ENCODE peak calls at places on chromosomes 16 and 17, in eight cellular contexts. One of them, this sample, is unnamed.

GRCh38 chr17:31487063-31487647 is 95.7 kb downstream of the RAB11FIP4 start:
- DNase-seq in Calu3: no peak
- DNase-seq in NCI-H2081: no peak
- DNase-seq in posterior vena cava: no peak
- DNase-seq in colonic mucosa: no peak
- DNase-seq in ELF-1: no peak
- DNase-seq in HL-60: no peak
- DNase-seq in GM12864: no peak
- DNase-seq in this sample: no peak

GRCh38 chr17:19707728-19708221 is 8.6 kb downstream of the SLC47A2 start:
- DNase-seq in Calu3: no peak
- DNase-seq in NCI-H2081: no peak
- DNase-seq in posterior vena cava: no peak
- DNase-seq in colonic mucosa: no peak
- DNase-seq in ELF-1: no peak
- DNase-seq in HL-60: no peak
- DNase-seq in GM12864: no peak
- DNase-seq in this sample: no peak

GRCh38 chr16:84834403-84834772 is 14.6 kb downstream of the CRISPLD2 start:
- DNase-seq in Calu3: no peak
- DNase-seq in NCI-H2081: no peak
- DNase-seq in posterior vena cava: no peak
- DNase-seq in colonic mucosa: no peak
- DNase-seq in ELF-1: no peak
- DNase-seq in HL-60: no peak
- DNase-seq in GM12864: no peak
- DNase-seq in this sample: no peak

GRCh38 chr17:17575360-17576251 is 15.9 kb downstream of the PEMT start:
- DNase-seq in Calu3: no peak
- DNase-seq in NCI-H2081: no peak
- DNase-seq in posterior vena cava: no peak
- DNase-seq in colonic mucosa: no peak
- DNase-seq in ELF-1: no peak
- DNase-seq in HL-60: no peak
- DNase-seq in GM12864: no peak
- DNase-seq in this sample: no peak

GRCh38 chr16:58363746-58364393 is 28.4 kb upstream of the GINS3 start:
- DNase-seq in Calu3: no peak
- DNase-seq in NCI-H2081: no peak
- DNase-seq in posterior vena cava: no peak
- DNase-seq in colonic mucosa: no peak
- DNase-seq in ELF-1: no peak
- DNase-seq in HL-60: no peak
- DNase-seq in GM12864: no peak
- DNase-seq in this sample: no peak

GRCh38 chr17:27533874-27534815 is 77.9 kb downstream of the KSR1 start:
- DNase-seq in Calu3: no peak
- DNase-seq in NCI-H2081: no peak
- DNase-seq in posterior vena cava: no peak
- DNase-seq in colonic mucosa: no peak
- DNase-seq in ELF-1: peak; percentile 81
- DNase-seq in HL-60: no peak
- DNase-seq in GM12864: no peak
- DNase-seq in this sample: no peak

GRCh38 chr16:78686601-78687000 is 587.1 kb downstream of the WWOX start:
- DNase-seq in Calu3: no peak
- DNase-seq in NCI-H2081: no peak
- DNase-seq in posterior vena cava: no peak
- DNase-seq in colonic mucosa: no peak
- DNase-seq in ELF-1: no peak
- DNase-seq in HL-60: no peak
- DNase-seq in GM12864: no peak
- DNase-seq in this sample: no peak

GRCh38 chr16:660459-661183 is 7.3 kb upstream of the RHOT2 start:
- DNase-seq in Calu3: no peak
- DNase-seq in NCI-H2081: peak; percentile 78
- DNase-seq in posterior vena cava: peak; percentile 97
- DNase-seq in colonic mucosa: peak; percentile 92
- DNase-seq in ELF-1: peak; percentile 93
- DNase-seq in HL-60: peak; percentile 93
- DNase-seq in GM12864: no peak
- DNase-seq in this sample: peak; percentile 93

GRCh38 chr16:4307215-4308037 is 8.4 kb upstream of the GLIS2 start:
- DNase-seq in Calu3: peak; percentile 92
- DNase-seq in NCI-H2081: peak; percentile 83
- DNase-seq in posterior vena cava: peak; percentile 98
- DNase-seq in colonic mucosa: peak; percentile 91
- DNase-seq in ELF-1: peak; percentile 99
- DNase-seq in HL-60: peak; percentile 93
- DNase-seq in GM12864: peak; percentile 81
- DNase-seq in this sample: peak; percentile 91

GRCh38 chr16:89437251-89437987 is 52.9 kb downstream of the ANKRD11 start:
- DNase-seq in Calu3: no peak
- DNase-seq in NCI-H2081: no peak
- DNase-seq in posterior vena cava: no peak
- DNase-seq in colonic mucosa: no peak
- DNase-seq in ELF-1: no peak
- DNase-seq in HL-60: no peak
- DNase-seq in GM12864: no peak
- DNase-seq in this sample: no peak

GRCh38 chr17:82914375-82914774 is 74.6 kb upstream of the ZNF750 start:
- DNase-seq in Calu3: no peak
- DNase-seq in NCI-H2081: no peak
- DNase-seq in posterior vena cava: no peak
- DNase-seq in colonic mucosa: no peak
- DNase-seq in ELF-1: no peak
- DNase-seq in HL-60: no peak
- DNase-seq in GM12864: no peak
- DNase-seq in this sample: no peak

GRCh38 chr17:64183815-64184397 is 54.0 kb upstream of the ERN1 start:
- DNase-seq in Calu3: no peak
- DNase-seq in NCI-H2081: no peak
- DNase-seq in posterior vena cava: no peak
- DNase-seq in colonic mucosa: no peak
- DNase-seq in ELF-1: no peak
- DNase-seq in HL-60: no peak
- DNase-seq in GM12864: no peak
- DNase-seq in this sample: no peak

GRCh38 chr16:49866533-49867155 is 10.7 kb upstream of the ZNF423 start:
- DNase-seq in Calu3: no peak
- DNase-seq in NCI-H2081: no peak
- DNase-seq in posterior vena cava: no peak
- DNase-seq in colonic mucosa: no peak
- DNase-seq in ELF-1: peak; percentile 74
- DNase-seq in HL-60: no peak
- DNase-seq in GM12864: no peak
- DNase-seq in this sample: no peak

GRCh38 chr17:40541060-40541872 is 24.0 kb downstream of the CCR7 start:
- DNase-seq in Calu3: no peak
- DNase-seq in NCI-H2081: no peak
- DNase-seq in posterior vena cava: peak; percentile 80
- DNase-seq in colonic mucosa: no peak
- DNase-seq in ELF-1: no peak
- DNase-seq in HL-60: no peak
- DNase-seq in GM12864: no peak
- DNase-seq in this sample: peak; percentile 64

GRCh38 chr17:12046786-12047185 is 26.1 kb downstream of the MAP2K4 start:
- DNase-seq in Calu3: no peak
- DNase-seq in NCI-H2081: no peak
- DNase-seq in posterior vena cava: no peak
- DNase-seq in colonic mucosa: no peak
- DNase-seq in ELF-1: peak; percentile 33
- DNase-seq in HL-60: no peak
- DNase-seq in GM12864: no peak
- DNase-seq in this sample: no peak

GRCh38 chr17:39364236-39365025 is 37.0 kb downstream of the FBXL20 start:
- DNase-seq in Calu3: no peak
- DNase-seq in NCI-H2081: no peak
- DNase-seq in posterior vena cava: no peak
- DNase-seq in colonic mucosa: no peak
- DNase-seq in ELF-1: no peak
- DNase-seq in HL-60: peak; percentile 49
- DNase-seq in GM12864: no peak
- DNase-seq in this sample: no peak

GRCh38 chr16:28288117-28288516 is 4.2 kb upstream of the SBK1 start:
- DNase-seq in Calu3: no peak
- DNase-seq in NCI-H2081: no peak
- DNase-seq in posterior vena cava: no peak
- DNase-seq in colonic mucosa: no peak
- DNase-seq in ELF-1: no peak
- DNase-seq in HL-60: no peak
- DNase-seq in GM12864: no peak
- DNase-seq in this sample: no peak

GRCh38 chr17:79446347-79446746 is 164.5 kb downstream of the RBFOX3 start:
- DNase-seq in Calu3: no peak
- DNase-seq in NCI-H2081: no peak
- DNase-seq in posterior vena cava: no peak
- DNase-seq in colonic mucosa: no peak
- DNase-seq in ELF-1: no peak
- DNase-seq in HL-60: no peak
- DNase-seq in GM12864: no peak
- DNase-seq in this sample: no peak

GRCh38 chr17:11622468-11622867 is 24.2 kb downstream of the DNAH9 start:
- DNase-seq in Calu3: no peak
- DNase-seq in NCI-H2081: no peak
- DNase-seq in posterior vena cava: no peak
- DNase-seq in colonic mucosa: no peak
- DNase-seq in ELF-1: no peak
- DNase-seq in HL-60: no peak
- DNase-seq in GM12864: no peak
- DNase-seq in this sample: no peak

This sample was measured in suprapubic skin.